ENCODE peak calls at places on chromosomes 4 and X, in nine cellular contexts. L, W, P, N, B, O, M, U and C are unnamed samples.

GRCh38 chr4:33996075-33996718 is 2248.1 kb downstream of the ARAP2 start:
- DNase-seq in L (no peak), W (no peak), P (no peak), N (no peak), B (peak), O (no peak), M (no peak), U (no peak), C (no peak)

GRCh38 chr4:13985824-13986223 is 358.3 kb upstream of the BOD1L1 start:
- DNase-seq in L (peak), W (no peak), P (no peak), N (no peak), B (peak), O (no peak), M (no peak), U (no peak), C (no peak)

GRCh38 chr4:102420563-102421221 is 75.4 kb upstream of the SLC39A8 start:
- DNase-seq in L (no peak), W (no peak), P (no peak), N (no peak), B (peak), O (no peak), M (no peak), U (no peak), C (no peak)

GRCh38 chr4:12446237-12446636 is 1017.5 kb upstream of the HS3ST1 start:
- DNase-seq in L (peak), W (no peak), P (no peak), N (no peak), B (no peak), O (no peak), M (no peak), U (no peak), C (no peak)

GRCh38 chr4:108169639-108170038 is 907 bp upstream of the LEF1 start:
- DNase-seq in L (no peak), W (no peak), P (no peak), N (no peak), B (no peak), O (no peak), M (no peak), U (no peak), C (no peak)

GRCh38 chr4:140645614-140646412 is 77.1 kb upstream of the UCP1 start:
- DNase-seq in L (no peak), W (no peak), P (no peak), N (no peak), B (no peak), O (no peak), M (no peak), U (no peak), C (no peak)

GRCh38 chr4:66863481-66863880 is 681.8 kb downstream of the CENPC start:
- DNase-seq in L (no peak), W (no peak), P (no peak), N (no peak), B (no peak), O (no peak), M (no peak), U (no peak), C (no peak)

GRCh38 chr4:181792641-181793612 is 450.3 kb upstream of the TENM3 start:
- DNase-seq in L (no peak), W (no peak), P (no peak), N (no peak), B (no peak), O (no peak), M (no peak), U (no peak), C (no peak)

GRCh38 chr4:76651616-76652015 is 216.6 kb downstream of the SHROOM3 start:
- DNase-seq in L (no peak), W (no peak), P (no peak), N (no peak), B (peak), O (no peak), M (no peak), U (no peak), C (no peak)

GRCh38 chrX:41273638-41274037 is 60.3 kb upstream of the DDX3X start:
- DNase-seq in L (peak), W (no peak), P (no peak), N (no peak), B (peak), O (no peak), M (no peak), U (peak), C (no peak)

GRCh38 chr4:2621419-2621818 is 85.0 kb downstream of the FAM193A start:
- DNase-seq in L (no peak), W (no peak), P (no peak), N (no peak), B (no peak), O (no peak), M (no peak), U (no peak), C (no peak)

GRCh38 chr4:2833671-2834000 is 10.0 kb upstream of the ADD1 start:
- DNase-seq in L (no peak), W (no peak), P (no peak), N (no peak), B (no peak), O (no peak), M (no peak), U (no peak), C (no peak)

GRCh38 chr4:26815686-26816085 is 45.0 kb upstream of the STIM2 start:
- DNase-seq in L (no peak), W (no peak), P (no peak), N (no peak), B (no peak), O (no peak), M (no peak), U (no peak), C (no peak)

GRCh38 chrX:132918523-132918922 is 39.9 kb downstream of the HS6ST2 start:
- DNase-seq in L (no peak), W (no peak), P (no peak), N (no peak), B (no peak), O (no peak), M (no peak), U (no peak), C (no peak)

DNA sequence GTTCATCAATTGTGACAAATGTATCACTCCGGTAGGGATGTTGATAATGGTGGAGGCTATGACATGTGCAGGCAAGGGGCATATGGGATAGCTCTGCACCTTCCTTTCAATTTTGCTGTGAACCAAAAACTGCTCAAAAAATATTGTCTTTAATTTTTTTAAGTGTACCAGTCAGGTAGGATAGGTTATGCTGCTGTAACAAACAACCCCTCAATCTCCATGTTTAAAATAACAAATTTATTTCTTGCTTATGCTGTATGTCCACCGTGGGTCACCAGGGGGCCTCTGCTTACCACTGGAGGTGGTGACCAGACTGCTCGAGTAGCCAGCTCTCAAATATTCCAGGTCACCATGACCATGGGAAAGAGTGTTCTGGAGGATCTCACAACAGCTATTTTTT is 23.4 kb upstream of the MSX1 start:
- DNase-seq in L (no peak), W (no peak), P (no peak), N (no peak), B (no peak), O (no peak), M (no peak), U (no peak), C (no peak)
- TF ChIP-seq CTCF in L (no peak), W (no peak), P (no peak), N (no peak), B (no peak), O (peak), M (no peak), U (peak), C (no peak)

GRCh38 chrX:30949554-30949953 is 60.5 kb upstream of the TAB3 start:
- DNase-seq in L (no peak), W (no peak), P (no peak), N (no peak), B (no peak), O (no peak), M (no peak), U (no peak), C (no peak)
- TF ChIP-seq CTCF in L (no peak), W (no peak), P (no peak), N (no peak), B (no peak), O (no peak), M (no peak), U (no peak), C (no peak)

DNA sequence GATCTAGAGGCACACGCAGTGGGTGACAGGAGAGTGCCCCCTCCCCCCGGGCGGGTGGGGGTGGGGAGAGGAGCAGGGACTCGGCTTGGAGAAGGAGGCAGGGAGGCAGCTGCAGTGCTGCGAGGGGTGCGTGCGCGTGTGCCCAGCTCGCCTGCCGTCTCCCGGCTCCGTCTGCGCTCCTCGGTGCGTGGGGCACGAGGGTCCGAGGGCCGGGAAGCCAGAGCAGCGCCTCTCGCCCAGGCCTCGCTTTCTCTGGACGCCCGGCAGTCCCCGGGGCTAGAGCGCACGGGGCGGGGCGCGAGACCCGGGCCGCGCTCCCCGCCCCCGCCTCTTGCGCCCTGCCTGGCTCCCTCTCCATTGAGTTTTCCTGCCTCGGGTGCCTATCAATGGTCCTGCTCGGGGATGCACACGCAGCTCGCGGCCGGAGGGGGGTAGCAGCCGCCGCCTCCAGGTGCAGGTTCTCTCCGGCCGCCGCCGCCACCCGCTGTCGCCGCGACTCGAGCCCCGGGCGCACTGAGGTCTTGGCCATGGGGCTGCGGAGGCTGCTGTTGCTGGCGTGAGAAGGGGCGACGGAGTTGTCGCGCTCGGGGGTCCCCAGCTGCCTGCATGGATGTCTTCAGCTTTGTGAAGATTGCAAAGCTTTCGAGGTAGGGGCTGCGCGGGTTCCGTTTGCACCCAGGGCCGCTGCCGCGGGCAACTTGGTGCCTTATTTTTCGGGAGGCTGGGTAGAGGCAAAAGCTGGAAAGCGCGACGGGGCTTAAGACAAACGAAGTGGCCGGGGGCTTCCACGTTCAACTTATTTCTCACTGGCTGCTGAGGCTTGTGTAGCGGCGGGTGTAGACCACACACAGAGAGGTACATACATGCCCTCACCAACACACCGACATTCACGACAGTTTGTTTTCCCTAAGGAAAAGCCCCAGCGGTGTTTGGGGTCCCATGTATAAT is at the start of gene FRMPD4:
- DNase-seq in L (peak), W (no peak), P (no peak), N (no peak), B (no peak), O (no peak), M (no peak), U (no peak), C (no peak)
- TF ChIP-seq CTCF in L (peak), W (no peak), P (no peak), N (no peak), B (no peak), O (peak), M (no peak), U (peak), C (no peak)

DNA sequence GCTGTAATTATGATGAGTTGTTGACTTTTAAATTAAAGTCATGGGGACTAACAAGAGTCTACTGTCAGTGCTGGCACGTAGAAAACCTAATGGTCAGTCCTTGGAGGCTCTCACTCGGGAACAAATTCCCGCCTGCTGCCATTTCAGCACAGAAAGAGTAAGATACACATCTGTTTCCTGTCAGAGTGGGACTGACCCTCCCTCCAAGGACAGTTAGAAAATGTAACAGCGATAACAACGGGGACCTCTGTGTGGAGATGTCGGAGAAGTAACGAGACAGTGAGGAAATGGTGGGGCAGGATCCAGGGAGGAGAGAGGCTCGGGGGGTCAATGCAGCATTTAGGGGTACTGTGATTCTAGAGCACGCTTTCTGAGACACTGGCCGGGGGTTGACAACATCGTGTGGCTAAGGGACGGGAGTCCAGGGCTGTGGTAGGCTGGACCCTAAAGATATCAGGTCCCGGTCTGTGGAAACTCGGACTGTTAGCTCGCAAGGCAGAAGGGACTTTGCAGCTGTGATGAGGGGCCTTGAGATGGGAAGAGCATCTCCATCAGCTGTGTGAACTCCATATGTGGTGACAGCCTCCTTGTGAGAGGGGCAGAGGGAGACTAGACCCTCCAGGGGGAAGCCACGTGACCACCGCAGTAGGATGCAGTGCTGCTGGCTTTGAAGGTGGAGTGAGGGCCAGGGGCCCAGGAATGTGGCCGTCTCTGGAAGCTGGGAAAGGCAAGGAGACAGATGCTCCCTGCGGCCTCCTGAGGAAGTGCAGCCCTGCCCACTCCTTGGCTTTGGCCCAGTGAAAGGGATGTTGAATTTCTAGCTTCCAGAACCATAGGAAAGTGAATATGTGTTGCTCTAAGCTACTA is 35.8 kb upstream of the SORCS2 start:
- DNase-seq in L (peak), W (no peak), P (no peak), N (no peak), B (no peak), O (no peak), M (no peak), U (no peak), C (no peak)
- TF ChIP-seq CTCF in L (peak), W (peak), P (no peak), N (no peak), B (peak), O (peak), M (peak), U (peak), C (no peak)

DNA sequence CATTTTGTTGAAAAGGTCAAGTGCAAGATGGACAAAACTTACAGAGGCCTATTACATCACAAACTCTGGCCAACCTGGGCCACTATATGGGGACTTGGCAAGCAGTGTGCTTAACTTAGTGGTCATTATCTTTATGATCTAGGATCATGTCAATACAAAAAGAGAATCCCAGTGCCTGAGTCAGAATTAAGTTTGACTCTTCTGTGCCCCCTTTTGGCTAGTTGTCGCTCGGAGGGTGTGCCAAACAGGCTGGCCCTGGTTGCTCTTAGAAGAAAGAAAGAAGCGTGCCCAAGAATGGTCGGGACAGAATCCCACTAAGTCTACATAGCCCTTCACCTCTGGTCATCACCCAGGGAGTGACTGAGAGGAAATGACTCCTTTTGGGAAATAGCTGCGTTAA is 100.1 kb downstream of the EIF4E start:
- DNase-seq in L (no peak), W (no peak), P (no peak), N (peak), B (no peak), O (no peak), M (no peak), U (peak), C (no peak)
- TF ChIP-seq CTCF in L (no peak), W (no peak), P (no peak), N (peak), B (no peak), O (no peak), M (no peak), U (peak), C (no peak)

GRCh38 chr4:56308384-56308783 is 78.9 kb downstream of the AASDH start:
- DNase-seq in L (no peak), W (no peak), P (no peak), N (no peak), B (no peak), O (no peak), M (no peak), U (no peak), C (no peak)
- TF ChIP-seq CTCF in L (no peak), W (no peak), P (no peak), N (no peak), B (no peak), O (no peak), M (no peak), U (no peak), C (no peak)

GRCh38 chrX:148682206-148682605 is 181.8 kb downstream of the AFF2 start:
- DNase-seq in L (no peak), W (no peak), P (no peak), N (no peak), B (no peak), O (no peak), M (no peak), U (no peak), C (no peak)

GRCh38 chrX:148681605-148682004 is 181.2 kb downstream of the AFF2 start:
- DNase-seq in L (no peak), W (no peak), P (no peak), N (no peak), B (no peak), O (no peak), M (no peak), U (no peak), C (no peak)
- TF ChIP-seq CTCF in L (no peak), W (no peak), P (no peak), N (no peak), B (peak), O (peak), M (no peak), U (no peak), C (no peak)

GRCh38 chr4:47482326-47482725 is 2.7 kb upstream of the ATP10D start:
- DNase-seq in L (peak), W (no peak), P (no peak), N (no peak), B (peak), O (no peak), M (no peak), U (peak), C (no peak)

GRCh38 chr4:47483722-47484121 is 1.4 kb upstream of the ATP10D start:
- DNase-seq in L (no peak), W (no peak), P (peak), N (no peak), B (peak), O (no peak), M (no peak), U (no peak), C (no peak)

GRCh38 chr4:47484169-47484568 is 906 bp upstream of the ATP10D start:
- DNase-seq in L (no peak), W (no peak), P (peak), N (no peak), B (no peak), O (no peak), M (no peak), U (peak), C (no peak)

GRCh38 chr4:47486306-47486705 is 1.2 kb downstream of the ATP10D start:
- DNase-seq in L (peak), W (no peak), P (no peak), N (no peak), B (no peak), O (no peak), M (no peak), U (no peak), C (no peak)

GRCh38 chr4:47485047-47485692 is at the start of gene ATP10D:
- DNase-seq in L (peak), W (peak), P (peak), N (peak), B (peak), O (peak), M (peak), U (peak), C (peak)
- TF ChIP-seq CTCF in L (peak), W (no peak), P (no peak), N (peak), B (no peak), O (peak), M (no peak), U (peak), C (no peak)

GRCh38 chrX:19991350-19991718 is 473 bp upstream of the BCLAF3 start:
- DNase-seq in L (no peak), W (no peak), P (no peak), N (no peak), B (no peak), O (no peak), M (no peak), U (no peak), C (no peak)
- TF ChIP-seq CTCF in L (no peak), W (no peak), P (no peak), N (peak), B (no peak), O (peak), M (no peak), U (no peak), C (peak)